ENCODE peak calls at places on chromosomes 3 and 15, in ten cellular contexts. K is dorsolateral prefrontal cortex; E is activated CD4-positive, alpha-beta T cell treated with anti-CD3 and anti-CD28 coated beads, Interleukin-2, amount 50 U/mL, for 24 hours; D is activated CD8-positive, alpha-beta memory T cell treated with anti-CD3 and anti-CD28 coated beads, Interleukin-2, amount 50 U/mL, for 48 hours; V is GM23248; J is H4; T is renal cortical epithelial cell; C is aorta; W is NCI-H1694 treated with DMSO at 0.1 percent for 48 hours; M is fibroblast of pulmonary artery. Q is an unnamed sample.

GRCh38 chr15:90859234-90860131 is 8.9 kb upstream of the FURIN start:
- DNase-seq in T (no peak), V (no peak), W (no peak), J (no peak), C (no peak), K (no peak), M (no peak), D (no peak), E (no peak), Q (no peak)

GRCh38 chr3:193499152-193499551 is 55.5 kb downstream of the ATP13A4 start:
- DNase-seq in M (no peak), E (no peak), K (no peak), T (no peak), J (no peak), V (peak), C (no peak), W (no peak), D (no peak), Q (no peak)

GRCh38 chr3:43062040-43062555 is 43.8 kb downstream of the POMGNT2 start:
- DNase-seq in W (no peak), E (no peak), T (no peak), V (no peak), C (no peak), M (no peak), J (no peak), K (no peak), D (no peak), Q (no peak)

GRCh38 chr3:54104084-54104483 is 18.3 kb upstream of the CACNA2D3 start:
- DNase-seq in C (no peak), W (no peak), J (no peak), K (no peak), E (no peak), V (no peak), T (no peak), D (no peak), M (no peak), Q (no peak)

GRCh38 chr3:13414040-13414729 is 5.9 kb downstream of the NUP210 start:
- DNase-seq in D (peak), W (peak), T (no peak), M (no peak), K (no peak), E (peak), C (peak), J (peak), V (no peak), Q (no peak)

GRCh38 chr3:15336057-15336456 is 3.7 kb upstream of the SH3BP5 start:
- DNase-seq in V (no peak), J (no peak), T (no peak), C (no peak), W (no peak), K (no peak), E (no peak), D (no peak), M (no peak), Q (no peak)

GRCh38 chr3:127655641-127656040 is 17.1 kb upstream of the ABTB1 start:
- DNase-seq in V (peak), E (no peak), K (no peak), D (no peak), M (peak), J (no peak), W (no peak), T (no peak), C (no peak), Q (no peak)

GRCh38 chr3:110940074-110940473 is 131.5 kb upstream of the NECTIN3 start:
- DNase-seq in V (no peak), W (no peak), K (no peak), M (no peak), J (no peak), C (no peak), D (no peak), E (no peak), T (peak), Q (no peak)

GRCh38 chr15:81304226-81304625 is 19.7 kb downstream of the STARD5 start:
- DNase-seq in T (peak), W (no peak), E (no peak), J (no peak), M (peak), K (peak), V (peak), D (no peak), C (peak), Q (no peak)

GRCh38 chr3:11240496-11240895 is 31.7 kb upstream of the ATG7 start:
- DNase-seq in E (peak), C (no peak), J (no peak), V (no peak), K (no peak), D (peak), M (no peak), W (no peak), T (no peak), Q (no peak)

GRCh38 chr3:130517541-130517940 is 564 bp downstream of the COL6A6 start:
- DNase-seq in W (no peak), E (no peak), D (no peak), V (peak), K (no peak), J (no peak), T (no peak), M (peak), C (no peak), Q (no peak)